ENCODE peak calls at places on chromosomes 16 and 17, in eight cellular contexts. S, Q, G, H, I, Y, W and D are unnamed samples.

GRCh38 chr17:49968380-49969133 is 433 bp upstream of the DLX4 start:
- DNase-seq in H (no peak), S (peak), I (peak), G (no peak), Y (no peak), Q (peak), W (peak), D (no peak)

GRCh38 chr16:66457888-66458287 is 30.8 kb downstream of the BEAN1 start:
- DNase-seq in S (no peak), Y (no peak), H (no peak), I (no peak), Q (peak), G (peak), W (no peak), D (no peak)

GRCh38 chr16:4345439-4346204 is 5.5 kb downstream of the PAM16 start:
- DNase-seq in Q (no peak), G (no peak), Y (no peak), H (no peak), I (peak), S (no peak), W (no peak), D (no peak)

GRCh38 chr16:53018834-53019416 is 33.8 kb downstream of the CHD9NB start:
- DNase-seq in S (no peak), H (no peak), W (no peak), Q (no peak), Y (no peak), I (no peak), G (no peak), D (no peak)

GRCh38 chr17:6361733-6362132 is 73.2 kb downstream of the AIPL1 start:
- DNase-seq in G (no peak), W (no peak), Q (peak), S (no peak), H (no peak), I (peak), Y (peak), D (no peak)

GRCh38 chr16:50778284-50779163 is 36.6 kb downstream of the CYLD start:
- DNase-seq in H (no peak), Q (no peak), I (no peak), W (no peak), Y (no peak), S (no peak), G (no peak), D (no peak)

GRCh38 chr16:2817496-2818277 is 650 bp downstream of the PRSS21 start:
- DNase-seq in S (no peak), G (peak), W (no peak), H (no peak), Q (no peak), Y (no peak), I (no peak), D (no peak)

GRCh38 chr16:74667215-74667765 is 613 bp upstream of the RFWD3 start:
- DNase-seq in I (peak), Y (no peak), S (peak), G (peak), Q (peak), H (peak), W (no peak), D (no peak)

GRCh38 chr16:3187798-3188674 is at the start of gene OR1F1:
- DNase-seq in S (peak), I (peak), H (no peak), Y (no peak), Q (peak), G (no peak), W (no peak), D (no peak)

GRCh38 chr17:42509409-42509808 is 26.6 kb upstream of the NAGLU start:
- DNase-seq in H (no peak), W (no peak), Q (no peak), Y (no peak), S (no peak), I (no peak), G (peak), D (no peak)

GRCh38 chr16:67936124-67936875 is at the start of gene PSMB10:
- DNase-seq in H (no peak), S (no peak), W (no peak), G (peak), Q (peak), Y (no peak), I (peak), D (no peak)

GRCh38 chr16:68362314-68362913 is 51.6 kb downstream of the PRMT7 start:
- DNase-seq in S (no peak), H (no peak), I (no peak), W (no peak), Q (no peak), Y (no peak), G (no peak), D (no peak)

GRCh38 chr16:28292731-28293588 is 635 bp downstream of the SBK1 start:
- DNase-seq in H (no peak), Y (no peak), W (no peak), I (no peak), Q (no peak), S (peak), G (no peak), D (no peak)

GRCh38 chr17:77824102-77824779 is 134.3 kb upstream of the TNRC6C start:
- DNase-seq in S (no peak), W (no peak), H (no peak), Q (no peak), I (no peak), G (peak), Y (no peak), D (no peak)

GRCh38 chr16:17921357-17921978 is 415.1 kb downstream of the NPIPA8 start:
- DNase-seq in I (no peak), Q (peak), S (no peak), H (no peak), Y (peak), G (no peak), W (no peak), D (no peak)

GRCh38 chr17:72984145-72984924 is 108.2 kb downstream of the SLC39A11 start:
- DNase-seq in I (peak), G (no peak), W (no peak), S (no peak), Q (peak), H (no peak), Y (no peak), D (no peak)

GRCh38 chr17:77375917-77376651 is 235.3 kb downstream of the SEC14L1 start:
- DNase-seq in Y (no peak), H (peak), W (peak), I (peak), S (no peak), Q (peak), G (peak), D (no peak)

GRCh38 chr16:89422527-89422904 is 67.8 kb downstream of the ANKRD11 start:
- DNase-seq in W (no peak), I (peak), S (no peak), Y (no peak), G (no peak), Q (no peak), H (no peak), D (peak)

GRCh38 chr16:87163637-87164036 is 153.6 kb downstream of the C16orf95 start:
- DNase-seq in S (no peak), G (no peak), I (peak), Y (no peak), H (no peak), Q (no peak), W (no peak), D (no peak)

GRCh38 chr16:4852221-4852872 is 5.1 kb downstream of the UBN1 start:
- DNase-seq in S (no peak), Q (peak), Y (no peak), G (no peak), H (no peak), I (peak), W (no peak), D (no peak)

GRCh38 chr17:38735161-38735997 is 5.2 kb downstream of the CISD3 start:
- DNase-seq in I (no peak), W (peak), Y (no peak), H (no peak), S (peak), G (no peak), Q (peak), D (no peak)

GRCh38 chr16:22191966-22192260 is 14.2 kb upstream of the EEF2K start:
- DNase-seq in G (no peak), I (no peak), S (no peak), Q (no peak), W (no peak), H (no peak), Y (no peak), D (no peak)

GRCh38 chr17:82416771-82417170 is 1.4 kb upstream of the HEXD start:
- DNase-seq in Q (no peak), S (no peak), I (no peak), W (no peak), G (no peak), Y (no peak), H (no peak), D (no peak)

GRCh38 chr17:17182601-17183136 is 23.5 kb downstream of the PLD6 start:
- DNase-seq in Q (no peak), S (no peak), W (no peak), G (no peak), H (no peak), Y (no peak), I (no peak), D (no peak)

GRCh38 chr16:53504665-53505064 is 1.7 kb upstream of the AKTIP start:
- DNase-seq in H (peak), Y (no peak), W (no peak), G (no peak), Q (no peak), S (no peak), I (peak), D (no peak)

GRCh38 chr16:87297918-87298631 is 19.1 kb downstream of the C16orf95 start:
- DNase-seq in H (no peak), Q (peak), W (no peak), Y (peak), I (no peak), G (no peak), S (no peak), D (no peak)

GRCh38 chr17:5416886-5417285 is 2.6 kb downstream of the NUP88 start:
- DNase-seq in Y (no peak), I (no peak), S (no peak), G (no peak), Q (no peak), H (no peak), W (no peak), D (no peak)

GRCh38 chr16:78882751-78883150 is 717.8 kb downstream of the MAF start:
- DNase-seq in H (no peak), Q (no peak), W (no peak), S (no peak), I (no peak), G (no peak), Y (no peak), D (no peak)

GRCh38 chr16:58426960-58427359 is 34.7 kb downstream of the GINS3 start:
- DNase-seq in Q (no peak), G (no peak), I (no peak), S (no peak), W (no peak), Y (no peak), H (no peak), D (no peak)

GRCh38 chr17:31008374-31009035 is 37.7 kb downstream of the RNF135 start:
- DNase-seq in I (peak), Q (peak), G (peak), S (no peak), W (peak), H (peak), Y (no peak), D (no peak)

GRCh38 chr17:53039981-53040380 is 782.7 kb upstream of the KIF2B start:
- DNase-seq in Q (no peak), I (no peak), Y (no peak), H (no peak), G (no peak), S (no peak), W (no peak), D (no peak)